ENCODE peak calls at places on chromosomes 7 and 10, in ten cellular contexts. E is sigmoid colon; K is HT1080; D is T-helper 2 cell; P is bronchial epithelial cell; W is non-pigmented ciliary epithelial cell; A is activated CD4-positive, alpha-beta T cell treated with anti-CD3 and anti-CD28 coated beads, Interleukin-2, amount 50 U/mL, for 48 hours; R is kidney glomerular epithelial cell; U is K562; C is CD4-positive, CD25-positive, alpha-beta regulatory T cell. Q is an unnamed sample.

GRCh38 chr10:65306201-65306600 is 1619.6 kb upstream of the LRRTM3 start:
- DNase-seq in E (no peak), K (no peak), D (no peak), P (no peak), W (no peak), A (no peak), R (peak; percentile 24), U (no peak), C (no peak), Q (no peak)

GRCh38 chr10:101363850-101364400 is 10.0 kb downstream of the BTRC start:
- DNase-seq in E (no peak), K (no peak), D (peak; percentile 3), P (no peak), W (no peak), A (no peak), R (no peak), U (no peak), C (no peak), Q (no peak)

GRCh38 chr10:60728056-60728455 is 50.2 kb upstream of the CDK1 start:
- DNase-seq in E (no peak), K (peak; percentile 58), D (peak; percentile 86), P (peak; percentile 63), W (no peak), A (no peak), R (no peak), U (no peak), C (peak; percentile 46), Q (no peak)

GRCh38 chr10:101495324-101495925 is 92.6 kb downstream of the POLL start:
- DNase-seq in E (no peak), K (peak; percentile 1), D (peak; percentile 13), P (peak; percentile 29), W (no peak), A (no peak), R (no peak), U (no peak), C (peak; percentile 25), Q (no peak)

GRCh38 chr7:42645906-42646305 is 266.0 kb downstream of the C7orf25 start:
- DNase-seq in E (no peak), K (peak; percentile 51), D (no peak), P (peak; percentile 53), W (no peak), A (no peak), R (no peak), U (no peak), C (no peak), Q (peak; percentile 35)

GRCh38 chr7:117269895-117270294 is 53.0 kb downstream of the WNT2 start:
- DNase-seq in E (no peak), K (peak; percentile 72), D (no peak), P (peak; percentile 93), W (peak; percentile 70), A (no peak), R (peak; percentile 42), U (no peak), C (no peak), Q (peak; percentile 82)

GRCh38 chr10:28845009-28845682 is 167.8 kb downstream of the BAMBI start:
- DNase-seq in E (no peak), K (peak; percentile 65), D (no peak), P (no peak), W (peak; percentile 72), A (no peak), R (no peak), U (no peak), C (no peak), Q (no peak)

GRCh38 chr10:650691-651615 is 38.5 kb downstream of the DIP2C start:
- DNase-seq in E (peak; percentile 77), K (no peak), D (no peak), P (no peak), W (no peak), A (no peak), R (no peak), U (no peak), C (no peak), Q (no peak)

GRCh38 chr10:718143-718700 is 28.8 kb upstream of the DIP2C start:
- DNase-seq in E (no peak), K (no peak), D (no peak), P (no peak), W (no peak), A (no peak), R (no peak), U (no peak), C (no peak), Q (no peak)

GRCh38 chr10:94183666-94184264 is 179.0 kb downstream of the NOC3L start:
- DNase-seq in E (no peak), K (peak; percentile 98), D (no peak), P (peak; percentile 99), W (peak; percentile 89), A (peak; percentile 5), R (peak; percentile 93), U (no peak), C (no peak), Q (peak; percentile 81)

GRCh38 chr7:27420702-27421101 is 178.1 kb downstream of the EVX1 start:
- DNase-seq in E (no peak), K (no peak), D (no peak), P (no peak), W (no peak), A (no peak), R (no peak), U (no peak), C (no peak), Q (no peak)

GRCh38 chr10:11242443-11243386 is 225.0 kb downstream of the CELF2 start:
- DNase-seq in E (no peak), K (peak; percentile 74), D (peak; percentile 69), P (no peak), W (no peak), A (peak; percentile 40), R (no peak), U (no peak), C (peak; percentile 45), Q (peak; percentile 42)

GRCh38 chr10:30114871-30115270 is 55.5 kb upstream of the JCAD start:
- DNase-seq in E (peak; percentile 79), K (no peak), D (peak; percentile 65), P (peak; percentile 21), W (no peak), A (no peak), R (no peak), U (no peak), C (no peak), Q (no peak)

GRCh38 chr10:43043773-43044394 is 33.0 kb upstream of the RET start:
- DNase-seq in E (peak; percentile 51), K (no peak), D (no peak), P (no peak), W (no peak), A (no peak), R (no peak), U (no peak), C (no peak), Q (no peak)

GRCh38 chr7:82164813-82165212 is 278.8 kb downstream of the CACNA2D1 start:
- DNase-seq in E (no peak), K (peak; percentile 43), D (no peak), P (peak; percentile 27), W (peak; percentile 43), A (no peak), R (no peak), U (no peak), C (no peak), Q (peak; percentile 8)

GRCh38 chr10:28432210-28432676 is 100.7 kb upstream of the WAC start:
- DNase-seq in E (peak; percentile 77), K (peak; percentile 45), D (peak; percentile 12), P (peak; percentile 53), W (peak; percentile 34), A (peak; percentile 15), R (peak; percentile 81), U (peak; percentile 63), C (peak; percentile 30), Q (peak; percentile 78)

GRCh38 chr7:73647725-73648592 is 19.7 kb upstream of the VPS37D start:
- DNase-seq in E (no peak), K (no peak), D (peak; percentile 28), P (no peak), W (no peak), A (peak; percentile 31), R (no peak), U (peak; percentile 80), C (peak; percentile 13), Q (no peak)

GRCh38 chr10:82925547-82925946 is 1050.6 kb downstream of the NRG3 start:
- DNase-seq in E (no peak), K (peak; percentile 74), D (no peak), P (peak; percentile 10), W (no peak), A (no peak), R (peak; percentile 13), U (no peak), C (no peak), Q (peak; percentile 50)

GRCh38 chr7:14598978-14599377 is 303.6 kb downstream of the DGKB start:
- DNase-seq in E (no peak), K (no peak), D (no peak), P (peak; percentile 46), W (no peak), A (no peak), R (no peak), U (no peak), C (no peak), Q (no peak)

GRCh38 chr7:47291461-47292051 is 290.4 kb downstream of the TNS3 start:
- DNase-seq in E (no peak), K (peak; percentile 99), D (peak; percentile 55), P (peak; percentile 98), W (peak; percentile 89), A (peak; percentile 7), R (peak; percentile 46), U (no peak), C (peak; percentile 22), Q (peak; percentile 97)

GRCh38 chr7:5423844-5424688 is 432 bp upstream of the TNRC18 start:
- DNase-seq in E (peak; percentile 98), K (peak; percentile 96), D (peak; percentile 70), P (peak; percentile 93), W (peak; percentile 95), A (peak; percentile 46), R (peak; percentile 99), U (peak; percentile 91), C (peak; percentile 42), Q (peak; percentile 99)

GRCh38 chr10:24891823-24892222 is 60.6 kb downstream of the PRTFDC1 start:
- DNase-seq in E (no peak), K (peak; percentile 91), D (no peak), P (peak; percentile 83), W (no peak), A (no peak), R (peak; percentile 87), U (no peak), C (no peak), Q (peak; percentile 84)

GRCh38 chr7:112067609-112068540 is 138.3 kb downstream of the DOCK4 start:
- DNase-seq in E (no peak), K (no peak), D (no peak), P (peak; percentile 33), W (no peak), A (no peak), R (peak; percentile 90), U (no peak), C (no peak), Q (peak; percentile 93)

GRCh38 chr10:94129393-94130130 is 135.8 kb downstream of the PLCE1 start:
- DNase-seq in E (no peak), K (peak; percentile 68), D (no peak), P (peak; percentile 68), W (no peak), A (no peak), R (peak; percentile 30), U (no peak), C (no peak), Q (peak; percentile 63)

GRCh38 chr10:76111986-76112825 is 680.8 kb downstream of the LRMDA start:
- DNase-seq in E (no peak), K (no peak), D (no peak), P (no peak), W (no peak), A (no peak), R (no peak), U (no peak), C (no peak), Q (no peak)

GRCh38 chr10:49612513-49613159 is 1.2 kb upstream of the CHAT start:
- DNase-seq in E (peak; percentile 50), K (peak; percentile 18), D (no peak), P (no peak), W (no peak), A (no peak), R (no peak), U (peak; percentile 67), C (no peak), Q (no peak)

GRCh38 chr10:44310762-44311562 is 73.9 kb downstream of the CXCL12 start:
- DNase-seq in E (peak; percentile 94), K (peak; percentile 47), D (peak; percentile 77), P (no peak), W (peak; percentile 22), A (peak; percentile 66), R (peak; percentile 63), U (peak; percentile 92), C (peak; percentile 59), Q (peak; percentile 79)

GRCh38 chr7:148543-148931 is 43.8 kb upstream of the FAM20C start:
- DNase-seq in E (no peak), K (no peak), D (peak; percentile 9), P (no peak), W (no peak), A (no peak), R (no peak), U (no peak), C (peak; percentile 10), Q (no peak)